ENCODE peak calls at places on chromosomes 3 and 15, in four cellular contexts. One of them, this sample, is unnamed.

GRCh38 chr15:36251450-36251849 is 328.0 kb upstream of the CDIN1 start:
- DNase-seq in ovary: no peak
- DNase-seq in aorta: no peak
- DNase-seq in iPS DF 6.9: no peak
- DNase-seq in this sample: no peak

GRCh38 chr15:85388962-85389361 is 8.6 kb downstream of the AKAP13 start:
- DNase-seq in iPS DF 6.9: no peak
- DNase-seq in aorta: no peak
- DNase-seq in ovary: no peak
- DNase-seq in this sample: no peak

GRCh38 chr3:184868477-184868876 is 56.5 kb downstream of the VPS8 start:
- DNase-seq in aorta: no peak
- DNase-seq in iPS DF 6.9: no peak
- DNase-seq in ovary: no peak
- DNase-seq in this sample: no peak

GRCh38 chr3:11699083-11699427 is 55.3 kb upstream of the VGLL4 start:
- DNase-seq in aorta: no peak
- DNase-seq in iPS DF 6.9: no peak
- DNase-seq in ovary: no peak
- DNase-seq in this sample: peak; percentile 10

GRCh38 chr15:69509131-69509530 is 56.5 kb downstream of the RPLP1 start:
- DNase-seq in aorta: no peak
- DNase-seq in ovary: no peak
- DNase-seq in iPS DF 6.9: no peak
- DNase-seq in this sample: no peak

GRCh38 chr3:38489766-38490165 is 6.4 kb upstream of the EXOG start:
- DNase-seq in aorta: no peak
- DNase-seq in ovary: no peak
- DNase-seq in iPS DF 6.9: no peak
- DNase-seq in this sample: no peak

GRCh38 chr15:61748529-61748928 is 311.7 kb downstream of the VPS13C start:
- DNase-seq in iPS DF 6.9: no peak
- DNase-seq in aorta: no peak
- DNase-seq in ovary: no peak
- DNase-seq in this sample: peak; percentile 4

GRCh38 chr3:39809181-39809994 is at the start of gene MYRIP:
- DNase-seq in ovary: peak; percentile 73
- DNase-seq in iPS DF 6.9: no peak
- DNase-seq in aorta: no peak
- DNase-seq in this sample: no peak

GRCh38 chr3:153138267-153139210 is 23.5 kb upstream of the RAP2B start:
- DNase-seq in iPS DF 6.9: no peak
- DNase-seq in ovary: no peak
- DNase-seq in aorta: peak; percentile 88
- DNase-seq in this sample: peak; percentile 84

GRCh38 chr3:101852315-101852714 is 3.0 kb downstream of the NFKBIZ start:
- DNase-seq in ovary: no peak
- DNase-seq in aorta: no peak
- DNase-seq in iPS DF 6.9: no peak
- DNase-seq in this sample: no peak

GRCh38 chr15:42591238-42591936 is 16.0 kb downstream of the STARD9 start:
- DNase-seq in ovary: no peak
- DNase-seq in aorta: no peak
- DNase-seq in iPS DF 6.9: no peak
- DNase-seq in this sample: no peak

GRCh38 chr15:47872869-47873301 is 155.6 kb downstream of the SEMA6D start:
- DNase-seq in iPS DF 6.9: no peak
- DNase-seq in aorta: no peak
- DNase-seq in ovary: no peak
- DNase-seq in this sample: no peak

GRCh38 chr3:109234300-109234699 is 82.0 kb downstream of the DPPA2 start:
- DNase-seq in aorta: no peak
- DNase-seq in iPS DF 6.9: peak; percentile 35
- DNase-seq in ovary: no peak
- DNase-seq in this sample: no peak

GRCh38 chr15:82854554-82854953 is 45.1 kb downstream of the WHAMM start:
- DNase-seq in ovary: no peak
- DNase-seq in iPS DF 6.9: no peak
- DNase-seq in aorta: no peak
- DNase-seq in this sample: no peak

GRCh38 chr3:119310052-119310451 is 15.9 kb downstream of the ARHGAP31 start:
- DNase-seq in iPS DF 6.9: no peak
- DNase-seq in aorta: no peak
- DNase-seq in ovary: no peak
- DNase-seq in this sample: peak; percentile 94

GRCh38 chr15:39629376-39629775 is 48.5 kb downstream of the THBS1 start:
- DNase-seq in ovary: no peak
- DNase-seq in aorta: no peak
- DNase-seq in iPS DF 6.9: no peak
- DNase-seq in this sample: no peak

GRCh38 chr15:44101944-44102343 is 93.1 kb downstream of the FRMD5 start:
- DNase-seq in iPS DF 6.9: no peak
- DNase-seq in aorta: no peak
- DNase-seq in ovary: no peak
- DNase-seq in this sample: peak; percentile 77

GRCh38 chr3:194340757-194341400 is 10.2 kb downstream of the CPN2 start:
- DNase-seq in iPS DF 6.9: no peak
- DNase-seq in aorta: no peak
- DNase-seq in ovary: no peak
- DNase-seq in this sample: no peak

GRCh38 chr3:139745831-139746230 is 68.1 kb upstream of the NMNAT3 start:
- DNase-seq in iPS DF 6.9: no peak
- DNase-seq in aorta: no peak
- DNase-seq in ovary: no peak
- DNase-seq in this sample: no peak

GRCh38 chr15:92631721-92632120 is 23.9 kb downstream of the FAM174B start:
- DNase-seq in iPS DF 6.9: no peak
- DNase-seq in ovary: no peak
- DNase-seq in aorta: no peak
- DNase-seq in this sample: no peak

GRCh38 chr3:105827101-105827634 is 41.6 kb downstream of the CBLB start:
- DNase-seq in ovary: no peak
- DNase-seq in iPS DF 6.9: no peak
- DNase-seq in aorta: no peak
- DNase-seq in this sample: no peak

GRCh38 chr3:168095611-168096209 is at the start of gene GOLIM4:
- DNase-seq in iPS DF 6.9: peak; percentile 74
- DNase-seq in ovary: peak; percentile 92
- DNase-seq in aorta: peak; percentile 97
- DNase-seq in this sample: peak; percentile 98

GRCh38 chr15:62799919-62800318 is 242.6 kb upstream of the TPM1 start:
- DNase-seq in ovary: no peak
- DNase-seq in iPS DF 6.9: no peak
- DNase-seq in aorta: no peak
- DNase-seq in this sample: no peak

GRCh38 chr3:132378846-132379245 is 38.5 kb upstream of the DNAJC13 start:
- DNase-seq in iPS DF 6.9: no peak
- DNase-seq in ovary: no peak
- DNase-seq in aorta: no peak
- DNase-seq in this sample: no peak

GRCh38 chr3:151008699-151009098 is 36.2 kb upstream of the CLRN1 start:
- DNase-seq in iPS DF 6.9: no peak
- DNase-seq in aorta: no peak
- DNase-seq in ovary: no peak
- DNase-seq in this sample: no peak

GRCh38 chr3:178971614-178972013 is 100.0 kb downstream of the ZMAT3 start:
- DNase-seq in iPS DF 6.9: no peak
- DNase-seq in ovary: no peak
- DNase-seq in aorta: no peak
- DNase-seq in this sample: no peak

GRCh38 chr3:139261754-139262632 is 81.8 kb upstream of the MRPS22 start:
- DNase-seq in ovary: no peak
- DNase-seq in iPS DF 6.9: no peak
- DNase-seq in aorta: no peak
- DNase-seq in this sample: no peak

GRCh38 chr3:102747611-102748010 is 312.8 kb downstream of the ZPLD1 start:
- DNase-seq in ovary: no peak
- DNase-seq in iPS DF 6.9: no peak
- DNase-seq in aorta: no peak
- DNase-seq in this sample: no peak

GRCh38 chr3:171099911-171100310 is 73.4 kb upstream of the SLC2A2 start:
- DNase-seq in ovary: no peak
- DNase-seq in aorta: no peak
- DNase-seq in iPS DF 6.9: no peak
- DNase-seq in this sample: no peak

GRCh38 chr3:88219138-88219792 is 69.5 kb downstream of the C3orf38 start:
- DNase-seq in ovary: peak; percentile 16
- DNase-seq in aorta: no peak
- DNase-seq in iPS DF 6.9: peak; percentile 67
- DNase-seq in this sample: peak; percentile 1

GRCh38 chr3:74630602-74631001 is 16.1 kb upstream of the CNTN3 start:
- DNase-seq in iPS DF 6.9: no peak
- DNase-seq in aorta: no peak
- DNase-seq in ovary: no peak
- DNase-seq in this sample: no peak

GRCh38 chr15:82919231-82919886 is 33.2 kb downstream of the HOMER2 start:
- DNase-seq in iPS DF 6.9: no peak
- DNase-seq in ovary: peak; percentile 66
- DNase-seq in aorta: no peak
- DNase-seq in this sample: no peak

GRCh38 chr3:20546636-20547035 is 360.6 kb upstream of the SGO1 start:
- DNase-seq in aorta: no peak
- DNase-seq in iPS DF 6.9: no peak
- DNase-seq in ovary: no peak
- DNase-seq in this sample: no peak

GRCh38 chr15:93173369-93173768 is 84.4 kb upstream of the RGMA start:
- DNase-seq in ovary: no peak
- DNase-seq in aorta: no peak
- DNase-seq in iPS DF 6.9: no peak
- DNase-seq in this sample: peak; percentile 71

GRCh38 chr3:194503101-194503531 is 16.3 kb upstream of the ATP13A3 start:
- DNase-seq in ovary: no peak
- DNase-seq in iPS DF 6.9: no peak
- DNase-seq in aorta: no peak
- DNase-seq in this sample: no peak

GRCh38 chr3:1195922-1196321 is 103.1 kb downstream of the CNTN6 start:
- DNase-seq in ovary: no peak
- DNase-seq in aorta: no peak
- DNase-seq in iPS DF 6.9: no peak
- DNase-seq in this sample: no peak

GRCh38 chr15:72173864-72174550 is 23.6 kb downstream of the GRAMD2A start:
- DNase-seq in iPS DF 6.9: no peak
- DNase-seq in ovary: no peak
- DNase-seq in aorta: peak; percentile 21
- DNase-seq in this sample: no peak

GRCh38 chr15:89898628-89899302 is 5.0 kb upstream of the AP3S2 start:
- DNase-seq in aorta: no peak
- DNase-seq in ovary: no peak
- DNase-seq in iPS DF 6.9: no peak
- DNase-seq in this sample: no peak

GRCh38 chr15:74443100-74443909 is 9.5 kb upstream of the SEMA7A start:
- DNase-seq in ovary: no peak
- DNase-seq in iPS DF 6.9: no peak
- DNase-seq in aorta: peak; percentile 27
- DNase-seq in this sample: peak; percentile 57

GRCh38 chr3:7484636-7485035 is 623.7 kb downstream of the GRM7 start:
- DNase-seq in aorta: no peak
- DNase-seq in ovary: no peak
- DNase-seq in iPS DF 6.9: no peak
- DNase-seq in this sample: peak; percentile 11
- H3K9me3 ChIP-seq in aorta: no peaks in the 10 kb centered on the region
- H3K9me3 ChIP-seq in ovary: no peaks in the 10 kb centered on the region
- H3K9me3 ChIP-seq in iPS DF 6.9: no peaks in the 10 kb centered on the region
- H3K9me3 ChIP-seq in this sample: no peaks in the 10 kb centered on the region

GRCh38 chr3:123296836-123297626 is 95.3 kb downstream of the SEC22A start:
- DNase-seq in aorta: no peak
- DNase-seq in iPS DF 6.9: no peak
- DNase-seq in ovary: peak; percentile 13
- DNase-seq in this sample: no peak
- H3K27ac ChIP-seq in aorta: no peak overlapping the region
- H3K27ac ChIP-seq in iPS DF 6.9: no peak overlapping the region
- H3K27ac ChIP-seq in ovary: no peak overlapping the region
- H3K27ac ChIP-seq in this sample: no peak overlapping the region

GRCh38 chr15:59247364-59247763 is 40.7 kb downstream of the LDHAL6B start:
- DNase-seq in aorta: peak; percentile 64
- DNase-seq in iPS DF 6.9: peak; percentile 37
- DNase-seq in ovary: no peak
- DNase-seq in this sample: peak; percentile 70
- H3K4me1 ChIP-seq in aorta: no peaks in the 10 kb centered on the region
- H3K4me1 ChIP-seq in iPS DF 6.9: no peaks in the 10 kb centered on the region
- H3K4me1 ChIP-seq in ovary: no peaks in the 10 kb centered on the region
- H3K4me1 ChIP-seq in this sample: peaks cover 4% of the 10 kb centered on the region

DNA sequence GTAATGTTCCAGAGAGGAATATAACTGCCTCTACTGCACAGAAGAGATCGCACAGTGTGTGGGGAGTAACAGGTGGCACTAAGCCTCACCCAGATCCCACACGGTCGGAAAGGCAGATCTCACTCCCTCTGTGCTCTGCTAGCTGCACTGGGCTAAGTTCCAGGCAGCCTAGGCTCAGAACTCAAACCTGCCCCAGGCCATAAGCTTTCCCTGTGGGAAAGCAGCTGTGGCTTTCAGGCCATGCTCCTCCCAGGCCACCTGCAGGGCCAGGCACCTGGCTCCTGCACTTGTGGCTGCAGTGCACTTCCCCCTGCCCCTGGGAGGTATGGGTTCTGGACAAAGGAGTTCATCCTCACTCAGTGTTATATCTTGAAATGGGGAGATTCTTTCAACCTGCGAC is 27.5 kb downstream of the PCCB start:
- DNase-seq in ovary: no peak
- DNase-seq in iPS DF 6.9: peak; percentile 47
- DNase-seq in aorta: no peak
- DNase-seq in this sample: no peak
- H3K9me3 ChIP-seq in ovary: peaks cover 2% of the 10 kb centered on the region
- H3K9me3 ChIP-seq in iPS DF 6.9: no peaks in the 10 kb centered on the region
- H3K9me3 ChIP-seq in aorta: peaks cover 4% of the 10 kb centered on the region
- H3K9me3 ChIP-seq in this sample: peaks cover 3% of the 10 kb centered on the region

GRCh38 chr3:134404366-134404885 is 30.2 kb upstream of the AMOTL2 start:
- DNase-seq in aorta: no peak
- DNase-seq in ovary: no peak
- DNase-seq in iPS DF 6.9: no peak
- DNase-seq in this sample: no peak

GRCh38 chr3:134406331-134407246 is 32.3 kb upstream of the AMOTL2 start:
- DNase-seq in iPS DF 6.9: no peak
- DNase-seq in ovary: peak; percentile 36
- DNase-seq in aorta: no peak
- DNase-seq in this sample: no peak

GRCh38 chr3:134409041-134409440 is 34.8 kb upstream of the AMOTL2 start:
- DNase-seq in aorta: no peak
- DNase-seq in iPS DF 6.9: no peak
- DNase-seq in ovary: no peak
- DNase-seq in this sample: no peak

GRCh38 chr3:134407247-134407640 is 33.0 kb upstream of the AMOTL2 start:
- DNase-seq in aorta: no peak
- DNase-seq in iPS DF 6.9: no peak
- DNase-seq in ovary: no peak
- DNase-seq in this sample: no peak
- H3K27ac ChIP-seq in aorta: no peak overlapping the region
- H3K27ac ChIP-seq in iPS DF 6.9: no peak overlapping the region
- H3K27ac ChIP-seq in ovary: no peak overlapping the region
- H3K27ac ChIP-seq in this sample: no peak overlapping the region